ENCODE peak calls at places on chromosomes 3 and 15, in five cellular contexts. E is fibroblast of lung, W is MM.1S, L is neural progenitor cell, C is IMR-90. O is an unnamed sample.

GRCh38 chr3:116473602-116474001 is 28.3 kb upstream of the LSAMP start:
- DNase-seq in E (peak), W (no peak), L (no peak), C (peak), O (no peak)

GRCh38 chr3:126936853-126937395 is 46.0 kb upstream of the PLXNA1 start:
- DNase-seq in E (no peak), W (no peak), L (no peak), C (no peak), O (no peak)

GRCh38 chr15:40749151-40749630 is 5.9 kb downstream of the RMDN3 start:
- DNase-seq in E (no peak), W (no peak), L (no peak), C (no peak), O (no peak)

GRCh38 chr3:194756460-194757355 is 71.0 kb downstream of the FAM43A start:
- DNase-seq in E (no peak), W (no peak), L (no peak), C (no peak), O (no peak)

GRCh38 chr15:85116066-85116465 is 134.4 kb downstream of the PDE8A start:
- DNase-seq in E (no peak), W (no peak), L (no peak), C (no peak), O (no peak)

GRCh38 chr3:60294181-60294580 is 957.1 kb downstream of the FHIT start:
- DNase-seq in E (peak), W (no peak), L (no peak), C (peak), O (no peak)

GRCh38 chr15:88913017-88913849 is at the start of gene MFGE8:
- DNase-seq in E (peak), W (peak), L (peak), C (peak), O (no peak)

GRCh38 chr15:75663931-75664421 is 16.3 kb downstream of the SNX33 start:
- DNase-seq in E (no peak), W (no peak), L (no peak), C (no peak), O (no peak)

GRCh38 chr3:178097576-178097975 is 438.7 kb upstream of the KCNMB2 start:
- DNase-seq in E (peak), W (no peak), L (no peak), C (peak), O (peak)

GRCh38 chr15:57153140-57153539 is 223.2 kb upstream of the CGNL1 start:
- DNase-seq in E (peak), W (no peak), L (no peak), C (peak), O (no peak)

GRCh38 chr3:101695779-101696372 is 9.4 kb upstream of the RPL24 start:
- DNase-seq in E (peak), W (peak), L (peak), C (peak), O (no peak)

GRCh38 chr3:179794355-179794754 is 141.5 kb downstream of the USP13 start:
- DNase-seq in E (no peak), W (no peak), L (no peak), C (no peak), O (no peak)

GRCh38 chr3:125186261-125186770 is 26.2 kb downstream of the SLC12A8 start:
- DNase-seq in E (peak), W (no peak), L (no peak), C (peak), O (peak)

GRCh38 chr3:135805752-135806151 is 159.8 kb upstream of the PPP2R3A start:
- DNase-seq in E (no peak), W (no peak), L (no peak), C (no peak), O (no peak)

GRCh38 chr3:13788522-13789424 is 91.1 kb downstream of the WNT7A start:
- DNase-seq in E (no peak), W (no peak), L (peak), C (no peak), O (no peak)

GRCh38 chr15:64045774-64046346 is 425 bp downstream of the DAPK2 start:
- DNase-seq in E (no peak), W (no peak), L (no peak), C (no peak), O (no peak)

GRCh38 chr3:15845475-15845874 is 47.7 kb upstream of the ANKRD28 start:
- DNase-seq in E (no peak), W (peak), L (no peak), C (no peak), O (no peak)

GRCh38 chr3:48414376-48415250 is 15.3 kb downstream of the PLXNB1 start:
- DNase-seq in E (no peak), W (no peak), L (no peak), C (no peak), O (no peak)

GRCh38 chr3:31661286-31661685 is 128.6 kb downstream of the STT3B start:
- DNase-seq in E (no peak), W (no peak), L (no peak), C (no peak), O (no peak)

GRCh38 chr3:152381881-152382295 is 113.2 kb downstream of the MBNL1 start:
- DNase-seq in E (no peak), W (peak), L (no peak), C (no peak), O (no peak)

GRCh38 chr3:51620543-51620942 is 50.5 kb upstream of the TEX264 start:
- DNase-seq in E (peak), W (no peak), L (no peak), C (peak), O (no peak)

GRCh38 chr15:81301815-81302399 is 22.0 kb downstream of the STARD5 start:
- DNase-seq in E (no peak), W (peak), L (no peak), C (no peak), O (no peak)

GRCh38 chr3:146218880-146219866 is 31.7 kb downstream of the PLSCR4 start:
- DNase-seq in E (peak), W (peak), L (peak), C (peak), O (peak)

GRCh38 chr15:41495736-41496599 is 2.3 kb downstream of the ITPKA start:
- DNase-seq in E (no peak), W (no peak), L (peak), C (no peak), O (no peak)

GRCh38 chr15:42274693-42274971 is 1.4 kb upstream of the TMEM87A start:
- DNase-seq in E (no peak), W (no peak), L (peak), C (no peak), O (no peak)

GRCh38 chr3:30553641-30554316 is 52.6 kb upstream of the TGFBR2 start:
- DNase-seq in E (no peak), W (no peak), L (no peak), C (peak), O (no peak)

GRCh38 chr3:111747490-111747889 is 111.6 kb upstream of the PHLDB2 start:
- DNase-seq in E (no peak), W (no peak), L (no peak), C (peak), O (no peak)

GRCh38 chr15:93135997-93136397 is 47.0 kb upstream of the RGMA start:
- DNase-seq in E (no peak), W (no peak), L (no peak), C (no peak), O (no peak)

GRCh38 chr15:47384776-47385175 is 332.5 kb upstream of the SEMA6D start:
- DNase-seq in E (peak), W (no peak), L (no peak), C (peak), O (no peak)

GRCh38 chr3:169618894-169619792 is 44.4 kb downstream of the MECOM start:
- DNase-seq in E (no peak), W (no peak), L (no peak), C (no peak), O (no peak)

GRCh38 chr15:34616613-34617012 is 33.2 kb upstream of the GOLGA8B start:
- DNase-seq in E (peak), W (no peak), L (no peak), C (peak), O (no peak)

GRCh38 chr3:15896500-15896899 is 98.7 kb upstream of the ANKRD28 start:
- DNase-seq in E (no peak), W (no peak), L (no peak), C (no peak), O (no peak)

GRCh38 chr15:73370151-73370550 is 1.4 kb upstream of the HCN4 start:
- DNase-seq in E (no peak), W (no peak), L (peak), C (no peak), O (no peak)
- H3K4me3 ChIP-seq in E (no peak), W (no peak), L (no peak), C (no peak), O (no peak)

DNA sequence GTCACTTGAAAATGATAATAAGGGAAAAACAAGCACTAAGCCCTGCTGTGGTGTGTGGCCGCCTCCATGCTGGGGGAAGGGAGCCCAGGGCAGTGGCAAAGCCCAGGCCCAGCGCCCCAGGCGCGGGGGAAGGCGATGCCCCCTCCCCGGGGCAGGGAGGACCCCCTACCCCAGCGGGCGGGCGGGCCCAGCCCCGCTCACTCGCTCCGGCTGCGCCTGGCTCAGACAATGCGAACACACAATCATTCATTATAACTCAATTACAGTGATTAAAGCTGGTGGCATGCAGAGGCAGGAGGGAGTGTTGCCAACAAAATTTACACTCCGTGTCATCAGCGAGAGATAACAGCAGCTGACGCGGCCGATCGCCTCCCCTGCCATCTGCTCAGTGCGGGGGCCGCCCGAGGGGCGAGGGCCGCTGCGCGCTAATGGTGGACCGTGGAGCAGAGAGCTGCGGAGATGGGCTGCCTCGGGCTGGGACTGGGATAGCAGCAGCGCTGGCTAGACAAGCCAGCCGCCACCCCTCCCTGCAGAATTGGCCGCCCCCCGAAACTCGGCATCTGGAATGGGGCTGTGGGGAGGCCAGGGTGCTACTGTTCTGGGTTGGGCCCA is 64.1 kb downstream of the TLE3 start:
- DNase-seq in E (peak), W (no peak), L (peak), C (peak), O (no peak)
- H3K9ac ChIP-seq in E (no peak), W (no peak), L (no peak), C (no peak), O (no peak)

DNA sequence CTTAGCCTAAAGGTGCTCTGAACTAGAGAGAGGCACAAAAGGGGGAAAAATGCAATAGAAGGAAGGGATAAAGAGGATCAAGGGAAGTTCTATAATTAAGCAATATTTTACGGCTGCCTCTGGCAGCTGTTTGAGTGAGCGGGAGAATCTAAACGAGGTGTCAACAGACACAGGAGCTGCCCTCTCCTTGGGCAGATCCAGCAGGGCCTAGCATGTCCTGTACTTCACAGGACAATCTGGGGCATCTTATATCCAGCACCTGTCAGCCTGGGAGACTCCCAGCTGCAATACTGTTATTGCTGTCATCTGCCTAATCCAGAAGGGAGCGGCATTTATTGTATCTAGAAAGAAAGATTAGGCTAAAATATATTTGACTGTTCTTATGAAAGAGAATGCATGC is 68.9 kb downstream of the WWTR1 start:
- DNase-seq in E (no peak), W (no peak), L (no peak), C (no peak), O (no peak)
- H3K27ac ChIP-seq in E (peak), W (no peak), L (no peak), C (peak), O (peak)

DNA sequence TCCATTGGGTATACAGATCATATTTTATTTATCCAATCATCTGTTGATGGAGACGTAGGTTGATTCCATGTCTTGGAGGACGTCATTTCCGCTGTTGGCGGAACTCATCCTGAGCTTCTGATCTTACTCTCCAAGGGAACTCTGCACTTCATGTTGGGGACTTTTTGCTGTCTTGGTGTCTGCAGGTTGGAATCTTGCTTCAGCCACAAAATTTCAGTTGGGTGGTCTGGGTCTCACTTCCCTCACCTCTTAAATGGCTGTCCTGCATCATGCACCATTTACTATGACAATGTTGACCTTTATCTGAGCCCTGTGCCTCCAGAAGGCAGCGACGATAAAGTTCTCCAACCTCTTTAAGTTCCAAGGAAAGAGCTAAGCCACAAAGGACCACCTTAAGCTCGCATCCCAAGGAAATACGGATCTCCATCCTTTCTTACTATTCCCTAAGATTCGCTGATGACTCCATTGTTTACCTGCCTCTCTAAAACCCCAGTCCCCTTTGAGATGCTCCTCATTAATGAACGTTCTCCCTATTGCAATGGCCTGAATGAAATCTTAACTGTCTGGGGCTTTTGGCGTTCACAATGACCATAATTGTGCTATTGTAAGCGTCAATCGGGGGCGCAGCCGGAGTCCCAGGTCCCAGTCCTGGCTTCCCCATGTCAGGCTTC is 23.1 kb upstream of the RNU6-1 start:
- DNase-seq in E (no peak), W (no peak), L (no peak), C (no peak), O (no peak)
- H3K4me3 ChIP-seq in E (peak), W (peak), L (no peak), C (peak), O (peak)

GRCh38 chr3:171837698-171838097 is 5.5 kb upstream of the TMEM212 start:
- DNase-seq in E (no peak), W (no peak), L (no peak), C (no peak), O (no peak)
- H3K9ac ChIP-seq in E (no peak), W (no peak), L (no peak), C (peak), O (no peak)

GRCh38 chr3:8485141-8485840 is 16.3 kb upstream of the LMCD1 start:
- DNase-seq in E (no peak), W (no peak), L (no peak), C (no peak), O (no peak)

GRCh38 chr3:8486945-8487344 is 14.7 kb upstream of the LMCD1 start:
- DNase-seq in E (no peak), W (no peak), L (no peak), C (no peak), O (no peak)

GRCh38 chr3:8485943-8486342 is 15.7 kb upstream of the LMCD1 start:
- DNase-seq in E (no peak), W (no peak), L (no peak), C (no peak), O (no peak)

GRCh38 chr3:8484409-8485140 is 17.0 kb upstream of the LMCD1 start:
- DNase-seq in E (no peak), W (no peak), L (no peak), C (no peak), O (no peak)

DNA sequence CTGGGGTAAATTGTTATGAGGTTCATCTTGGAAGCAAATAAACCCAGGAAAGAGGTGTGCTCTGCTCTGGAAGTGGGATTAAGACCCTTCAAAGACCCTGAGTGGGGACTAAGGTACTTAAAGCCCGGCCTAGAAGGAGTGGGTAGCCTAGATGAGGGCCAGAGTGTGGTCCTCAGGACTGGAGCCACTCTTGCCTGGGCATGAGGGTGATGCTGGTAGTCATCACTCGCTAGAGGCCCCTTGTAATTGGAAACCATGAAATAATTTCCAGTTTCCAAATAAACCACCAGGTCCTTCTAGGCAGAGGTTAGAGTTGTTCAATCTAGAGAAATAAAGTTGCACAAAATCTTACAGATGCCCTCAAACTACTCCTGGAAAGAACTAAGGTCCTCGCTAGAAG is 15.2 kb upstream of the LMCD1 start:
- DNase-seq in E (no peak), W (no peak), L (no peak), C (no peak), O (no peak)
- H3K27ac ChIP-seq in E (no peak), W (no peak), L (no peak), C (no peak), O (no peak)

GRCh38 chr15:66675456-66675855 is 26.6 kb upstream of the SMAD6 start:
- DNase-seq in E (no peak), W (no peak), L (no peak), C (no peak), O (no peak)

GRCh38 chr15:66679043-66679656 is 22.9 kb upstream of the SMAD6 start:
- DNase-seq in E (peak), W (no peak), L (no peak), C (peak), O (no peak)

GRCh38 chr15:66679657-66680108 is 22.4 kb upstream of the SMAD6 start:
- DNase-seq in E (peak), W (no peak), L (peak), C (peak), O (no peak)

GRCh38 chr15:66674756-66675155 is 27.3 kb upstream of the SMAD6 start:
- DNase-seq in E (no peak), W (no peak), L (no peak), C (no peak), O (no peak)

GRCh38 chr15:66677336-66677735 is 24.7 kb upstream of the SMAD6 start:
- DNase-seq in E (no peak), W (no peak), L (no peak), C (no peak), O (no peak)
- H3K4me3 ChIP-seq in E (no peak), W (no peak), L (no peak), C (no peak), O (no peak)

DNA sequence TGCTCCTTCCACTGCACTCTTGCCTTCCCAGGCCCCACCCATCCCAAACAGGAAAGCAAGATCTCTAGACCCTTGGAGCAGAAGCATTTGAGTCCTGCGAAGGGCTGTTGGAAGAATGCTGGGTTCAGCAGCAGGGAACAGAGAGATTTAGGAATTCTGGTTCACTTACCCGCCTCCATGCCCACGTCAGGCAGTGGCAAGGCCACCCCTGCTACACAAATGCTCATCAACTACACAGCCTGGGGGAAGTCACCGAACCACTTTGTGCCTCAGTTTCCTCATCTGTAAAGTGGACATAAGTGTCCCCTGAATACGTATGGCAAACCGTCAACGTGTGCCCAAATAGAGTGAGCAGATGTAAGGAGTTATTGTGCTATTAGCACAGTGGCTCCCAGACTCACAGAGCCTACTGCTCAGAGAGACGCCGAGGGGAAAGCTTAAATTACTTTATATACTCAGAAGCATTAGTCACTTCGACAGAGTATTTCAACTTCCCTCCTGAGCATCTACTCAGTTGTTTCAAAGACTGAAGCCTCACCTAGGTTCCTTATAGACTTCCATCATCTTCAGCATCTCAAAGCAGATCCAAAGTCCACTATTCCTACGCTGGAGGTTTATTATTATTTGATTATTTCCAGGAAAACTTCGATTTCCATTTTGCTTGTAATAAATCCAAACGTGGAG is 906 bp downstream of the HOMER2 start:
- DNase-seq in E (no peak), W (no peak), L (no peak), C (no peak), O (no peak)
- H3K9ac ChIP-seq in E (no peak), W (no peak), L (no peak), C (no peak), O (peak)